ENCODE peak calls at places on chromosomes 4 and X, in seven cellular contexts. V is heart right ventricle, Z is endodermal cell, W is B cell, Q is brain microvascular endothelial cell, M is HepG2, X is PC-9. R is an unnamed sample.
A peak's percentile ranks its signal among the peaks of the same experiment; 100 is the strongest.

GRCh38 chr4:26022346-26022891 is 108.4 kb downstream of the SMIM20 start:
- DNase-seq in V (no peak), Z (no peak), W (no peak), Q (peak; percentile 56), M (peak; percentile 73), X (peak; percentile 81), R (no peak)

GRCh38 chrX:96182366-96182765 is 502.3 kb upstream of the DIAPH2 start:
- DNase-seq in V (no peak), Z (peak; percentile 86), W (no peak), Q (peak; percentile 27), M (peak; percentile 2), X (peak; percentile 35), R (no peak)

GRCh38 chr4:100716416-100716815 is 198.6 kb upstream of the EMCN start:
- DNase-seq in V (no peak), Z (no peak), W (no peak), Q (no peak), M (no peak), X (no peak), R (no peak)

GRCh38 chrX:93875621-93876282 is 201.7 kb downstream of the FAM133A start:
- DNase-seq in V (no peak), Z (no peak), W (no peak), Q (no peak), M (no peak), X (no peak), R (no peak)

GRCh38 chr4:150385606-150386005 is 196.3 kb upstream of the MAB21L2 start:
- DNase-seq in V (no peak), Z (no peak), W (no peak), Q (peak; percentile 77), M (no peak), X (no peak), R (no peak)

GRCh38 chr4:7989654-7990053 is 50.0 kb upstream of the AFAP1 start:
- DNase-seq in V (no peak), Z (no peak), W (no peak), Q (no peak), M (no peak), X (no peak), R (no peak)

GRCh38 chrX:120664081-120664480 is 34.2 kb upstream of the C1GALT1C1 start:
- DNase-seq in V (no peak), Z (no peak), W (no peak), Q (no peak), M (peak; percentile 7), X (peak; percentile 50), R (no peak)

GRCh38 chr4:55312491-55313101 is 33.4 kb upstream of the SRD5A3 start:
- DNase-seq in V (no peak), Z (peak; percentile 63), W (no peak), Q (peak; percentile 56), M (peak; percentile 33), X (no peak), R (no peak)

GRCh38 chr4:152357206-152357605 is 178.7 kb downstream of the FBXW7 start:
- DNase-seq in V (no peak), Z (no peak), W (no peak), Q (peak; percentile 61), M (no peak), X (no peak), R (no peak)

GRCh38 chr4:88765729-88766128 is 68.1 kb upstream of the NAP1L5 start:
- DNase-seq in V (peak; percentile 33), Z (no peak), W (no peak), Q (peak; percentile 76), M (no peak), X (peak; percentile 42), R (no peak)

GRCh38 chrX:18174209-18174608 is 46.5 kb downstream of the BEND2 start:
- DNase-seq in V (no peak), Z (no peak), W (no peak), Q (no peak), M (no peak), X (no peak), R (no peak)

GRCh38 chr4:165330666-165331065 is 3.2 kb downstream of the MSMO1 start:
- DNase-seq in V (no peak), Z (peak; percentile 49), W (no peak), Q (no peak), M (no peak), X (no peak), R (no peak)

GRCh38 chr4:94306713-94307112 is 35.9 kb downstream of the HPGDS start:
- DNase-seq in V (no peak), Z (no peak), W (no peak), Q (no peak), M (no peak), X (no peak), R (no peak)

GRCh38 chr4:170025523-170026252 is 507 bp downstream of the MFAP3L start:
- DNase-seq in V (peak; percentile 27), Z (peak; percentile 67), W (no peak), Q (no peak), M (no peak), X (no peak), R (peak; percentile 38)

GRCh38 chr4:173494013-173494970 is 35.7 kb downstream of the HAND2 start:
- DNase-seq in V (peak; percentile 29), Z (peak; percentile 89), W (peak; percentile 68), Q (peak; percentile 59), M (peak; percentile 66), X (no peak), R (peak; percentile 63)

GRCh38 chr4:87375719-87376291 is 15.2 kb downstream of the HSD17B11 start:
- DNase-seq in V (no peak), Z (no peak), W (no peak), Q (peak; percentile 42), M (peak; percentile 61), X (no peak), R (no peak)

GRCh38 chrX:120660638-120661037 is 30.8 kb upstream of the C1GALT1C1 start:
- DNase-seq in V (no peak), Z (no peak), W (no peak), Q (no peak), M (no peak), X (peak; percentile 83), R (no peak)

GRCh38 chr4:140250989-140251552 is 97.1 kb upstream of the MAML3 start:
- DNase-seq in V (no peak), Z (no peak), W (no peak), Q (no peak), M (no peak), X (peak; percentile 38), R (no peak)

GRCh38 chr4:145182212-145182611 is 1.8 kb upstream of the OTUD4 start:
- DNase-seq in V (no peak), Z (no peak), W (no peak), Q (no peak), M (no peak), X (no peak), R (no peak)

GRCh38 chr4:136934601-136935000 is 597.7 kb downstream of the PCDH18 start:
- DNase-seq in V (no peak), Z (no peak), W (no peak), Q (no peak), M (no peak), X (no peak), R (no peak)

GRCh38 chr4:101232074-101232776 is 115.1 kb downstream of the PPP3CA start:
- DNase-seq in V (no peak), Z (no peak), W (no peak), Q (peak; percentile 90), M (no peak), X (no peak), R (no peak)

GRCh38 chr4:148239406-148239805 is 202.8 kb downstream of the NR3C2 start:
- DNase-seq in V (peak; percentile 27), Z (no peak), W (no peak), Q (no peak), M (no peak), X (no peak), R (no peak)

GRCh38 chr4:147056951-147057630 is 111.4 kb upstream of the TTC29 start:
- DNase-seq in V (no peak), Z (no peak), W (no peak), Q (no peak), M (no peak), X (no peak), R (no peak)
- TF ChIP-seq CTCF in V (no peak), Z (no peak), W (no peak), Q (peak; percentile 3), M (no peak), X (no peak), R (no peak)

GRCh38 chr4:12787261-12787660 is 696.9 kb downstream of the RAB28 start:
- DNase-seq in V (no peak), Z (no peak), W (no peak), Q (no peak), M (no peak), X (no peak), R (no peak)

DNA sequence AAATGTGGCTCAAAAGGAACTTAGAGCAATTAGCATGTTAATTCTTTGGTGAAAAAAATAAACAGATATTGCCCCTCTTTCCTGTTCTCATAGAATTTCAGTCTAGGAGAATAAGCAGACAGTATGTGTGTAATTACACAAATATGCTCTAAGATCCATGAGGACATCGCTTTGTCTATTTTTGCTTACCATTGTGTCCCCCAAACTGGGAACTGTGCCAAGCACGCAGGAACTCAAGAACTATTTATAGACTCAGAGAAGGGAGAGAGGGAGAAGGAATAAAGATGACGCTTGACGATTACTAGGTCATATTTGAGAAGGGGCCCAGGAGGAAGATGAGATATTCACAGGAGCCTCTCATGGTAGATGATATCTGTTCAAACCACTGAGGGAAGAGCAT is 692.6 kb downstream of the RAB28 start:
- DNase-seq in V (peak; percentile 15), Z (no peak), W (no peak), Q (peak; percentile 54), M (no peak), X (no peak), R (no peak)
- TF ChIP-seq CTCF in V (no peak), Z (no peak), W (no peak), Q (no peak), M (no peak), X (no peak), R (no peak)

GRCh38 chr4:3701271-3702083 is 64.7 kb upstream of the ADRA2C start:
- DNase-seq in V (peak; percentile 4), Z (no peak), W (no peak), Q (no peak), M (no peak), X (no peak), R (no peak)
- TF ChIP-seq CTCF in V (no peak), Z (peak; percentile 57), W (no peak), Q (no peak), M (no peak), X (no peak), R (no peak)

GRCh38 chr4:138500869-138501268 is 258.7 kb upstream of the SLC7A11 start:
- DNase-seq in V (no peak), Z (no peak), W (no peak), Q (no peak), M (no peak), X (no peak), R (no peak)

GRCh38 chr4:138494931-138495330 is 252.8 kb upstream of the SLC7A11 start:
- DNase-seq in V (no peak), Z (peak; percentile 77), W (no peak), Q (peak; percentile 11), M (peak; percentile 12), X (no peak), R (no peak)

GRCh38 chr4:138501614-138502013 is 259.5 kb upstream of the SLC7A11 start:
- DNase-seq in V (no peak), Z (no peak), W (no peak), Q (no peak), M (no peak), X (no peak), R (no peak)

DNA sequence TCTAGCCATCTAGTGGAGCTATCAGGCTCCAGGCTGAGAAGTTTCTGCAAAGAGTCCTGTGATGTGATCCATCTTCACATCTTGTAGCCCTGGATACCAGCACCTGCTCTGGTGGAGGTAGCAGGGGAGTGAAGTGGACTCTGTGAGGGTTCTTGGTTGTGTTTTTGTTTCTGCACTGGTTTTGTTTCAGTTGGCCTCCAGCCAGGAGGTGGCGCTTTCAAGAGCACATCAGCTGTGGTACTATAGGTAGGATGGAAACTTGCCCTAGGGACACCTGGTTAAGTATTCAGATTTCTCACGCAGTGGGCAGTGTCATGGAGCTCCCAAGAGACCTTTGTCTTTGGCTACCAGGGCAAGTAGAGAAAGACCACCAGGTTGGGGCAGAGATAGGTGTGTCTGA is 257.5 kb upstream of the SLC7A11 start:
- DNase-seq in V (no peak), Z (peak; percentile 56), W (no peak), Q (no peak), M (no peak), X (no peak), R (no peak)
- TF ChIP-seq CTCF in V (no peak), Z (peak; percentile 30), W (no peak), Q (no peak), M (peak; percentile 31), X (no peak), R (no peak)